ENCODE peak calls at places on chromosomes 1 and 21, in five cellular contexts. Z is left ventricle myocardium inferior; P is adipocyte; I is activated effector memory CD4-positive, alpha-beta T cell treated with Interleukin-2 at 50 U/mL for 16 hours; X is globus pallidus. M is an unnamed sample.
A peak's percentile ranks its signal among the peaks of the same experiment; 100 is the strongest.

GRCh38 chr1:151815716-151816327 is 10.6 kb upstream of the LINGO4 start:
- DNase-seq in P (no peak), I (peak; percentile 66), Z (no peak), X (no peak), M (no peak)

GRCh38 chr21:25647632-25648031 is 8.6 kb downstream of the JAM2 start:
- DNase-seq in X (peak; percentile 26), P (no peak), I (no peak), Z (no peak), M (no peak)

GRCh38 chr1:53683986-53684740 is 54.8 kb downstream of the GLIS1 start:
- DNase-seq in I (no peak), P (peak; percentile 13), Z (no peak), X (no peak), M (no peak)

GRCh38 chr1:161168906-161169305 is 2.7 kb downstream of the PPOX start:
- DNase-seq in Z (no peak), X (no peak), P (no peak), I (no peak), M (no peak)

GRCh38 chr21:14758849-14759248 is 212.7 kb upstream of the SAMSN1 start:
- DNase-seq in P (no peak), Z (no peak), I (no peak), X (no peak), M (no peak)

GRCh38 chr1:112881742-112882127 is 74.3 kb downstream of the SLC16A1 start:
- DNase-seq in Z (no peak), X (no peak), P (no peak), I (no peak), M (no peak)

GRCh38 chr1:207845109-207845508 is 65.8 kb downstream of the CD34 start:
- DNase-seq in X (no peak), Z (no peak), I (no peak), P (no peak), M (no peak)

GRCh38 chr1:204065174-204065985 is 7.5 kb upstream of the SOX13 start:
- DNase-seq in X (peak; percentile 96), I (no peak), Z (peak; percentile 64), P (peak; percentile 33), M (no peak)

GRCh38 chr21:14968821-14969220 is 96.0 kb downstream of the NRIP1 start:
- DNase-seq in P (no peak), Z (no peak), I (no peak), X (no peak), M (no peak)

GRCh38 chr1:148362141-148362929 is 120.8 kb downstream of the PPIAL4G start:
- DNase-seq in X (no peak), Z (no peak), P (no peak), I (no peak), M (no peak)

GRCh38 chr1:234608720-234609527 is 1.1 kb downstream of the IRF2BP2 start:
- DNase-seq in X (peak; percentile 26), I (peak; percentile 54), Z (peak; percentile 40), P (peak; percentile 60), M (no peak)

M was measured in NCI-H526 treated with DMSO at 0.1 percent for 48 hours.